ENCODE peak calls at places on chromosomes 13 and 19, in seven cellular contexts. H is AG04450, G is heart left ventricle, S is brain microvascular endothelial cell, W is OCI-LY7, X is mammary epithelial cell, K is cardiac muscle cell. I is an unnamed sample.

GRCh38 chr19:42345191-42345812 is 19.9 kb downstream of the MEGF8 start:
- DNase-seq in H (no peak), G (no peak), S (no peak), W (no peak), X (no peak), K (no peak), I (no peak)

GRCh38 chr19:48992571-48993174 is 436 bp downstream of the GYS1 start:
- DNase-seq in H (no peak), G (no peak), S (no peak), W (peak; percentile 38), X (no peak), K (no peak), I (no peak)

GRCh38 chr19:38046254-38047047 is 139.4 kb downstream of the SIPA1L3 start:
- DNase-seq in H (no peak), G (no peak), S (no peak), W (peak; percentile 86), X (no peak), K (no peak), I (no peak)

GRCh38 chr19:959935-960502 is 24.1 kb upstream of the WDR18 start:
- DNase-seq in H (no peak), G (no peak), S (no peak), W (no peak), X (no peak), K (peak; percentile 39), I (no peak)

GRCh38 chr19:4124638-4125037 is 716 bp upstream of the MAP2K2 start:
- DNase-seq in H (no peak), G (no peak), S (no peak), W (no peak), X (no peak), K (no peak), I (no peak)

GRCh38 chr19:2747349-2747748 is 7.5 kb upstream of the SLC39A3 start:
- DNase-seq in H (no peak), G (no peak), S (no peak), W (peak; percentile 30), X (no peak), K (no peak), I (no peak)

GRCh38 chr19:53808710-53809125 is 15.4 kb downstream of the NLRP12 start:
- DNase-seq in H (no peak), G (no peak), S (peak; percentile 32), W (peak; percentile 22), X (peak; percentile 29), K (peak; percentile 55), I (peak; percentile 14)

GRCh38 chr13:110062077-110062776 is 244.7 kb downstream of the COL4A1 start:
- DNase-seq in H (no peak), G (peak; percentile 48), S (no peak), W (no peak), X (peak; percentile 63), K (no peak), I (no peak)

GRCh38 chr19:34350161-34350561 is 14.8 kb upstream of the GPI start:
- DNase-seq in H (no peak), G (no peak), S (no peak), W (peak; percentile 28), X (no peak), K (no peak), I (no peak)

GRCh38 chr13:34469212-34469983 is 472.7 kb upstream of the NBEA start:
- DNase-seq in H (no peak), G (no peak), S (no peak), W (no peak), X (peak; percentile 89), K (no peak), I (peak; percentile 60)

GRCh38 chr19:1746401-1747284 is 6.7 kb upstream of the ONECUT3 start:
- DNase-seq in H (no peak), G (no peak), S (peak; percentile 9), W (no peak), X (peak; percentile 79), K (no peak), I (peak; percentile 48)

GRCh38 chr13:41356788-41357187 is 45.7 kb downstream of the NAA16 start:
- DNase-seq in H (no peak), G (no peak), S (no peak), W (no peak), X (no peak), K (no peak), I (no peak)

GRCh38 chr13:52600666-52601065 is 41.6 kb upstream of the HNRNPA1L2 start:
- DNase-seq in H (no peak), G (no peak), S (no peak), W (no peak), X (no peak), K (no peak), I (no peak)
- H3K27ac ChIP-seq in H (no peak overlapping the region), G (peak overlapping the region; percentile 59), S (no peak overlapping the region), W (no peak overlapping the region), X (peak overlapping the region; percentile 50), K (no peak overlapping the region), I (peak overlapping the region; percentile 99)

GRCh38 chr13:112024577-112024976 is 42.4 kb upstream of the SOX1 start:
- DNase-seq in H (no peak), G (no peak), S (no peak), W (no peak), X (no peak), K (no peak), I (no peak)

GRCh38 chr13:112028481-112028880 is 38.5 kb upstream of the SOX1 start:
- DNase-seq in H (no peak), G (no peak), S (no peak), W (no peak), X (no peak), K (no peak), I (no peak)

GRCh38 chr13:112032186-112032835 is 34.6 kb upstream of the SOX1 start:
- DNase-seq in H (no peak), G (no peak), S (peak; percentile 3), W (no peak), X (peak; percentile 20), K (no peak), I (peak; percentile 82)

GRCh38 chr13:112029143-112029542 is 37.8 kb upstream of the SOX1 start:
- DNase-seq in H (no peak), G (no peak), S (no peak), W (no peak), X (no peak), K (no peak), I (no peak)

DNA sequence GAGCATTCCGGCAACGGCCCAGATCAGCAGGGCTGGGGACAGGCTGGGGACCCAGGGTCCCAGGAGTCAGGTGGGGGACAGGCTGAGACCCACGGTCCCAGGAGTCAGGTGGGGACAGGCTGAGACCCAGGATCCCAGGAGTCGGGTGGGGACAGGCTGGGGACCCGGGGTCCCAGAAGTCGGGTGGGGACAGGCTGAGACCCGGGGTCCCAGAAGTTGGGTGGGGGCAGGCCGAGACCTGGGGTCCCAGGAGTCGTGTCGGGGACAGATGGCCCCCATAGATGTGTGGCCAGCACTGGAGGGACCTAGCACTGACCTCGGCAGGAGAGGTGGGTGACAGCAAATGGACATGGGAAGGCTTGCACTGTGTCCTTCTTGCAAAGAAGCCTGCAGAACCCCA is 39.7 kb upstream of the SOX1 start:
- DNase-seq in H (no peak), G (no peak), S (no peak), W (no peak), X (no peak), K (no peak), I (no peak)
- TF ChIP-seq CTCF in H (no peak), G (no peak), S (no peak), W (no peak), X (no peak), K (no peak), I (no peak)

GRCh38 chr19:5956728-5957127 is 21.2 kb downstream of the RANBP3 start:
- DNase-seq in H (no peak), G (no peak), S (no peak), W (no peak), X (no peak), K (no peak), I (no peak)
- H3K27ac ChIP-seq in H (no peak overlapping the region), G (no peak overlapping the region), S (no peak overlapping the region), W (no peak overlapping the region), X (no peak overlapping the region), K (peak overlapping the region; percentile 95), I (peak overlapping the region; percentile 22)

GRCh38 chr19:43775299-43775890 is 5.4 kb downstream of the KCNN4 start:
- DNase-seq in H (no peak), G (no peak), S (no peak), W (no peak), X (no peak), K (no peak), I (no peak)

GRCh38 chr19:43777163-43777700 is 3.5 kb downstream of the KCNN4 start:
- DNase-seq in H (no peak), G (no peak), S (no peak), W (peak; percentile 82), X (peak; percentile 35), K (no peak), I (no peak)

GRCh38 chr19:43773725-43774102 is 7.1 kb downstream of the KCNN4 start:
- DNase-seq in H (no peak), G (no peak), S (no peak), W (no peak), X (no peak), K (no peak), I (no peak)

GRCh38 chr19:43776285-43776684 is 4.5 kb downstream of the KCNN4 start:
- DNase-seq in H (no peak), G (no peak), S (no peak), W (peak; percentile 47), X (no peak), K (no peak), I (no peak)

DNA sequence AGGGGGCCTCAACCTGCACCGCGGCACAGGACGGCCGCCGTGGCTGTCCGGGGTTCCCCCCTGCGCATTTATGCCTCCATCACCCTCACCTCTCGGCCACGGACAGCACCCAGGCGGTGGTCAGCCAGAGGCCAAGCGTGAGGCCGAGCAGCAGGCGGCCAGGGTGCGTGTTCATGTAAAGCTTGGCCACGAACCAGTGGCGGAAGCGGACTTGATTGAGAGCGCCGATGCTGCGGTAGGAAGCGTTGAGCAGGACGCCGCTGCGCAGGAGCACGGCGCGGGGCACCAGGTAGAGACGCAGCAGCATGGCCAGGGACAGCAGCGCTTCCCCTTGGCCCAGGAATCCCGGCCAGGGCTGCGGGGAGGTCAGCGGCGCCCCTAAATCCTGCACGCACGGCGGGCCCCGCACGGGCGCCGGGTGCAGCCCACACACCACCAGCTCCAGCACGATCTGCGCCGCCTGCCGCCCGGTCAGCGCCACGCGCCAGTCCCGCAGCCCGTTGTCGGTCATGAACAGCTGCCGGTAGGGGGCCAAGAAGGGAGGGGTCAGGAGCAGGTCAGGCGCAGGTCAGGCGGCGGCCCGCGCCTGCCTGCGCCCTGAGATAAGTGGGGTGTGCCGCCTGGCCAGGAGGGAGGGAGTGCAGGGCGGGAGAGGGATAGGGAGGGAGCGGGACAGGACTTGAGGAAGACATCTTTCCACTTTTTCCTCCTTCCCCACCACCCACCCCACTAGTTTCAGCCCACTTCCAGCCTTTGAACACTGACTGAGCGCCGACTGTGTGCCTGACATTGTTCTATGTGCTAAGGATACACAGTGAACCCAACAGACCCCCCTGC is 6.5 kb downstream of the KCNN4 start:
- DNase-seq in H (no peak), G (peak; percentile 67), S (peak; percentile 61), W (no peak), X (no peak), K (peak; percentile 86), I (no peak)
- TF ChIP-seq CTCF in H (peak; percentile 50), G (peak; percentile 69), S (peak; percentile 74), W (no peak), X (no peak), K (peak; percentile 74), I (no peak)

GRCh38 chr13:25232937-25233515 is 54.3 kb downstream of the MTMR6 start:
- DNase-seq in H (no peak), G (no peak), S (no peak), W (peak; percentile 60), X (peak; percentile 16), K (peak; percentile 51), I (peak; percentile 30)
- H3K27ac ChIP-seq in H (no peak overlapping the region), G (no peak overlapping the region), S (no peak overlapping the region), W (no peak overlapping the region), X (no peak overlapping the region), K (no peak overlapping the region), I (no peak overlapping the region)

I was measured in RWPE1.